ENCODE peak calls at places on chromosomes 12 and 14, in six cellular contexts. One of them, this sample, is unnamed.

GRCh38 chr14:36517242-36518030 is 2.6 kb downstream of the NKX2-1 start:
- DNase-seq in lower lobe of right lung: peak
- DNase-seq in HepG2: no peak
- DNase-seq in fibroblast of the aortic adventitia: no peak
- DNase-seq in stomach: no peak
- DNase-seq in AG04450: no peak
- DNase-seq in this sample: peak

GRCh38 chr12:61365001-61365400 is 895.2 kb upstream of the USP15 start:
- DNase-seq in lower lobe of right lung: no peak
- DNase-seq in HepG2: no peak
- DNase-seq in fibroblast of the aortic adventitia: no peak
- DNase-seq in stomach: no peak
- DNase-seq in AG04450: no peak
- DNase-seq in this sample: no peak

GRCh38 chr14:91327201-91327600 is 82.7 kb upstream of the GPR68 start:
- DNase-seq in lower lobe of right lung: no peak
- DNase-seq in HepG2: no peak
- DNase-seq in fibroblast of the aortic adventitia: no peak
- DNase-seq in stomach: no peak
- DNase-seq in AG04450: no peak
- DNase-seq in this sample: no peak

GRCh38 chr12:1213205-1213604 is 222.2 kb downstream of the ERC1 start:
- DNase-seq in lower lobe of right lung: no peak
- DNase-seq in HepG2: no peak
- DNase-seq in fibroblast of the aortic adventitia: no peak
- DNase-seq in stomach: no peak
- DNase-seq in AG04450: no peak
- DNase-seq in this sample: no peak

GRCh38 chr12:51128905-51129304 is 44.0 kb downstream of the TFCP2 start:
- DNase-seq in lower lobe of right lung: no peak
- DNase-seq in HepG2: no peak
- DNase-seq in fibroblast of the aortic adventitia: no peak
- DNase-seq in stomach: no peak
- DNase-seq in AG04450: no peak
- DNase-seq in this sample: no peak

GRCh38 chr12:107581616-107582015 is 104.0 kb upstream of the PWP1 start:
- DNase-seq in lower lobe of right lung: no peak
- DNase-seq in HepG2: no peak
- DNase-seq in fibroblast of the aortic adventitia: no peak
- DNase-seq in stomach: no peak
- DNase-seq in AG04450: no peak
- DNase-seq in this sample: no peak

GRCh38 chr14:30214456-30215090 is 286.9 kb upstream of the PRKD1 start:
- DNase-seq in lower lobe of right lung: no peak
- DNase-seq in HepG2: peak
- DNase-seq in fibroblast of the aortic adventitia: peak
- DNase-seq in stomach: no peak
- DNase-seq in AG04450: peak
- DNase-seq in this sample: no peak

GRCh38 chr14:36605506-36605857 is 23.1 kb upstream of the NKX2-8 start:
- DNase-seq in lower lobe of right lung: no peak
- DNase-seq in HepG2: peak
- DNase-seq in fibroblast of the aortic adventitia: peak
- DNase-seq in stomach: no peak
- DNase-seq in AG04450: no peak
- DNase-seq in this sample: no peak

GRCh38 chr14:69708586-69709169 is 58.3 kb upstream of the SRSF5 start:
- DNase-seq in lower lobe of right lung: no peak
- DNase-seq in HepG2: peak
- DNase-seq in fibroblast of the aortic adventitia: no peak
- DNase-seq in stomach: no peak
- DNase-seq in AG04450: no peak
- DNase-seq in this sample: peak

GRCh38 chr14:106024983-106025604 is 498.7 kb downstream of the TMEM121 start:
- DNase-seq in lower lobe of right lung: no peak
- DNase-seq in HepG2: no peak
- DNase-seq in fibroblast of the aortic adventitia: no peak
- DNase-seq in stomach: no peak
- DNase-seq in AG04450: no peak
- DNase-seq in this sample: no peak

GRCh38 chr12:69570000-69570516 is 15.2 kb upstream of the CCT2 start:
- DNase-seq in lower lobe of right lung: no peak
- DNase-seq in HepG2: no peak
- DNase-seq in fibroblast of the aortic adventitia: no peak
- DNase-seq in stomach: no peak
- DNase-seq in AG04450: no peak
- DNase-seq in this sample: no peak

GRCh38 chr12:50087995-50088394 is 2.9 kb downstream of the SMARCD1 start:
- DNase-seq in lower lobe of right lung: no peak
- DNase-seq in HepG2: peak
- DNase-seq in fibroblast of the aortic adventitia: peak
- DNase-seq in stomach: no peak
- DNase-seq in AG04450: no peak
- DNase-seq in this sample: no peak

GRCh38 chr12:49796155-49796554 is 32.1 kb downstream of the NCKAP5L start:
- DNase-seq in lower lobe of right lung: no peak
- DNase-seq in HepG2: no peak
- DNase-seq in fibroblast of the aortic adventitia: no peak
- DNase-seq in stomach: no peak
- DNase-seq in AG04450: no peak
- DNase-seq in this sample: no peak

GRCh38 chr12:132550830-132551229 is 59.6 kb downstream of the LRCOL1 start:
- DNase-seq in lower lobe of right lung: no peak
- DNase-seq in HepG2: no peak
- DNase-seq in fibroblast of the aortic adventitia: no peak
- DNase-seq in stomach: no peak
- DNase-seq in AG04450: no peak
- DNase-seq in this sample: no peak

GRCh38 chr12:76144253-76144564 is 59.7 kb upstream of the NAP1L1 start:
- DNase-seq in lower lobe of right lung: no peak
- DNase-seq in HepG2: no peak
- DNase-seq in fibroblast of the aortic adventitia: peak
- DNase-seq in stomach: peak
- DNase-seq in AG04450: no peak
- DNase-seq in this sample: no peak

GRCh38 chr14:72986214-72986613 is 40.7 kb downstream of the ZFYVE1 start:
- DNase-seq in lower lobe of right lung: no peak
- DNase-seq in HepG2: no peak
- DNase-seq in fibroblast of the aortic adventitia: no peak
- DNase-seq in stomach: no peak
- DNase-seq in AG04450: no peak
- DNase-seq in this sample: no peak

GRCh38 chr12:14845350-14845750 is 2.0 kb upstream of the ART4 start:
- DNase-seq in lower lobe of right lung: no peak
- DNase-seq in HepG2: peak
- DNase-seq in fibroblast of the aortic adventitia: peak
- DNase-seq in stomach: peak
- DNase-seq in AG04450: peak
- DNase-seq in this sample: no peak

GRCh38 chr12:90995041-90995440 is 9.7 kb downstream of the EPYC start:
- DNase-seq in lower lobe of right lung: no peak
- DNase-seq in HepG2: no peak
- DNase-seq in fibroblast of the aortic adventitia: peak
- DNase-seq in stomach: no peak
- DNase-seq in AG04450: no peak
- DNase-seq in this sample: no peak

GRCh38 chr12:52036587-52037171 is 14.6 kb upstream of the NR4A1 start:
- DNase-seq in lower lobe of right lung: peak
- DNase-seq in HepG2: no peak
- DNase-seq in fibroblast of the aortic adventitia: peak
- DNase-seq in stomach: peak
- DNase-seq in AG04450: no peak
- DNase-seq in this sample: peak

GRCh38 chr12:119544780-119545625 is 48.6 kb upstream of the TMEM233 start:
- DNase-seq in lower lobe of right lung: peak
- DNase-seq in HepG2: peak
- DNase-seq in fibroblast of the aortic adventitia: peak
- DNase-seq in stomach: peak
- DNase-seq in AG04450: peak
- DNase-seq in this sample: no peak

GRCh38 chr14:62468946-62469345 is 576.3 kb downstream of the KCNH5 start:
- DNase-seq in lower lobe of right lung: no peak
- DNase-seq in HepG2: no peak
- DNase-seq in fibroblast of the aortic adventitia: no peak
- DNase-seq in stomach: no peak
- DNase-seq in AG04450: no peak
- DNase-seq in this sample: no peak

GRCh38 chr12:46005151-46005797 is 14.9 kb upstream of the SCAF11 start:
- DNase-seq in lower lobe of right lung: no peak
- DNase-seq in HepG2: no peak
- DNase-seq in fibroblast of the aortic adventitia: peak
- DNase-seq in stomach: no peak
- DNase-seq in AG04450: no peak
- DNase-seq in this sample: no peak

DNA sequence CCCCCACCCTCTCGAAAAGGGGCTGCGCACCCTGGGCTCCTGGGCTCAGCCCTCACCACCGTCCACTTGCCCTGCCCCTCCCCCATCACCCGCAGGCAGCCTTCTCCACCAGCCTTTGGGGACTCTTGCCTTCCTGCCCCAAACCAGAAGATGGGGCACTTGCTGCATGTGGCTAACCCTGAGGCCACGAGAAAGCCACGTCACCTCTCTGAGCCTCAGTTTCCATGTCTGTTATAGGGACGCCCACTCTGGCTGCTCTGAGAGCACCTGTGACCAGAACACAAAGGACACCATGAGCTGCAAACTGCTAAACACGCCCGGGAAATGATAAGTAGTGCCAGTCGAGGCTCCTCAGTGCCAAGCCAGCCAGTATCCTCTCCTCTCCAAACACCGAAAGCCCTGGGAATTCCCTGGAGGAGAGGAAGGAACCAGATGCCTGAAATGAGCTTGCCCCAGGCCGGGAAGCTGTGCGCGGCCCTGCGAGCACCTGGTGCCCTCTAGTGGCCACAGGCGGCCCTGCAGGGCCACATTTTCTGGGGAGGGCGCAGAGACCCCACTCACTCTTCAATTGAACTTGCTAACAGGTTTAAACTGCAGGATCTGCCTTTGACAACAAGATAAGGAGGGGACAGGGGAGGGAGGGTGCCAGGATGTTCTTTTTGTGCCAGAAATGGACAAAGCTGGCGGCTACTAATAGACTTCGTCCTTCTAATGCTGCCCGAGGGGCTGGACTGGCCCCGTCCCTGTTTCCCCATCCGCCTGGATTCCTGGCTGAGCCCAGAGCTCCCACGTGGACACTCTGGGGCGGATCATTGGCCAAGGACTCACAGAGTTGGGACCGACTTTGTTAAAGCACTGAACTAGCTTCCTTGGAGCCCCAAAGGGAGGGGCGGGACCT is 10.2 kb upstream of the SERPINA9 start:
- DNase-seq in lower lobe of right lung: peak
- DNase-seq in HepG2: peak
- DNase-seq in fibroblast of the aortic adventitia: peak
- DNase-seq in stomach: peak
- DNase-seq in AG04450: peak
- DNase-seq in this sample: no peak
- H3K4me3 ChIP-seq in lower lobe of right lung: no peak
- H3K4me3 ChIP-seq in HepG2: no peak
- H3K4me3 ChIP-seq in fibroblast of the aortic adventitia: peak
- H3K4me3 ChIP-seq in stomach: no peak
- H3K4me3 ChIP-seq in AG04450: peak
- H3K4me3 ChIP-seq in this sample: peak

GRCh38 chr12:67457799-67458680 is 188.9 kb downstream of the CAND1 start:
- DNase-seq in lower lobe of right lung: no peak
- DNase-seq in HepG2: no peak
- DNase-seq in fibroblast of the aortic adventitia: peak
- DNase-seq in stomach: no peak
- DNase-seq in AG04450: no peak
- DNase-seq in this sample: no peak
- TF ChIP-seq CTCF in lower lobe of right lung: peak
- TF ChIP-seq CTCF in HepG2: no peak
- TF ChIP-seq CTCF in fibroblast of the aortic adventitia: peak
- TF ChIP-seq CTCF in stomach: no peak
- TF ChIP-seq CTCF in AG04450: peak
- TF ChIP-seq CTCF in this sample: peak

GRCh38 chr14:58713677-58714076 is 75.9 kb downstream of the DACT1 start:
- DNase-seq in lower lobe of right lung: no peak
- DNase-seq in HepG2: no peak
- DNase-seq in fibroblast of the aortic adventitia: no peak
- DNase-seq in stomach: no peak
- DNase-seq in AG04450: no peak
- DNase-seq in this sample: no peak

GRCh38 chr14:58717821-58718220 is 80.1 kb downstream of the DACT1 start:
- DNase-seq in lower lobe of right lung: no peak
- DNase-seq in HepG2: no peak
- DNase-seq in fibroblast of the aortic adventitia: no peak
- DNase-seq in stomach: no peak
- DNase-seq in AG04450: no peak
- DNase-seq in this sample: no peak

GRCh38 chr14:58718226-58718625 is 80.5 kb downstream of the DACT1 start:
- DNase-seq in lower lobe of right lung: no peak
- DNase-seq in HepG2: no peak
- DNase-seq in fibroblast of the aortic adventitia: no peak
- DNase-seq in stomach: no peak
- DNase-seq in AG04450: no peak
- DNase-seq in this sample: no peak

GRCh38 chr14:58717211-58717610 is 79.4 kb downstream of the DACT1 start:
- DNase-seq in lower lobe of right lung: no peak
- DNase-seq in HepG2: no peak
- DNase-seq in fibroblast of the aortic adventitia: no peak
- DNase-seq in stomach: no peak
- DNase-seq in AG04450: no peak
- DNase-seq in this sample: no peak

GRCh38 chr14:58716706-58717105 is 78.9 kb downstream of the DACT1 start:
- DNase-seq in lower lobe of right lung: no peak
- DNase-seq in HepG2: no peak
- DNase-seq in fibroblast of the aortic adventitia: no peak
- DNase-seq in stomach: no peak
- DNase-seq in AG04450: no peak
- DNase-seq in this sample: no peak
- H3K4me3 ChIP-seq in lower lobe of right lung: no peak
- H3K4me3 ChIP-seq in HepG2: no peak
- H3K4me3 ChIP-seq in fibroblast of the aortic adventitia: peak
- H3K4me3 ChIP-seq in stomach: no peak
- H3K4me3 ChIP-seq in AG04450: no peak
- H3K4me3 ChIP-seq in this sample: no peak

GRCh38 chr14:21201732-21202462 is 46.0 kb upstream of the OR5AU1 start:
- DNase-seq in lower lobe of right lung: no peak
- DNase-seq in HepG2: no peak
- DNase-seq in fibroblast of the aortic adventitia: no peak
- DNase-seq in stomach: no peak
- DNase-seq in AG04450: no peak
- DNase-seq in this sample: no peak

GRCh38 chr14:21204167-21205025 is 48.5 kb upstream of the OR5AU1 start:
- DNase-seq in lower lobe of right lung: no peak
- DNase-seq in HepG2: no peak
- DNase-seq in fibroblast of the aortic adventitia: no peak
- DNase-seq in stomach: no peak
- DNase-seq in AG04450: no peak
- DNase-seq in this sample: no peak

GRCh38 chr14:21202463-21203358 is 46.8 kb upstream of the OR5AU1 start:
- DNase-seq in lower lobe of right lung: no peak
- DNase-seq in HepG2: no peak
- DNase-seq in fibroblast of the aortic adventitia: no peak
- DNase-seq in stomach: no peak
- DNase-seq in AG04450: no peak
- DNase-seq in this sample: no peak

GRCh38 chr14:21205026-21205677 is 49.3 kb upstream of the OR5AU1 start:
- DNase-seq in lower lobe of right lung: no peak
- DNase-seq in HepG2: no peak
- DNase-seq in fibroblast of the aortic adventitia: no peak
- DNase-seq in stomach: no peak
- DNase-seq in AG04450: no peak
- DNase-seq in this sample: no peak

GRCh38 chr14:21203470-21204166 is 47.8 kb upstream of the OR5AU1 start:
- DNase-seq in lower lobe of right lung: no peak
- DNase-seq in HepG2: peak
- DNase-seq in fibroblast of the aortic adventitia: no peak
- DNase-seq in stomach: no peak
- DNase-seq in AG04450: no peak
- DNase-seq in this sample: no peak
- TF ChIP-seq CTCF in lower lobe of right lung: no peak
- TF ChIP-seq CTCF in HepG2: no peak
- TF ChIP-seq CTCF in fibroblast of the aortic adventitia: no peak
- TF ChIP-seq CTCF in stomach: no peak
- TF ChIP-seq CTCF in AG04450: no peak
- TF ChIP-seq CTCF in this sample: no peak

This sample was measured in kidney.